ENCODE peak calls at places on chromosome 17, in seven cellular contexts. Z is aorta; E is osteocyte; X is nephron progenitor cell; J is stomach; P is activated CD8-positive, alpha-beta memory T cell treated with anti-CD3 and anti-CD28 coated beads for 1 hour; W is stimulated activated CD8-positive, alpha-beta memory T cell treated with anti-CD3 and anti-CD28 coated beads, Interleukin-7, amount 100 ng/mL, for 24 hours. G is an unnamed sample.

GRCh38 chr17:7220593-7221280 is 999 bp downstream of the ACADVL start:
- DNase-seq in Z (peak), E (no peak), X (no peak), J (peak), P (no peak), W (no peak), G (peak)

GRCh38 chr17:50867856-50868438 is 1.8 kb upstream of the TOB1 start:
- DNase-seq in Z (no peak), E (no peak), X (no peak), J (no peak), P (no peak), W (no peak), G (no peak)

GRCh38 chr17:81097134-81097942 is 62.4 kb downstream of the BAIAP2 start:
- DNase-seq in Z (peak), E (peak), X (peak), J (peak), P (peak), W (peak), G (peak)

GRCh38 chr17:40548982-40549680 is 16.1 kb downstream of the CCR7 start:
- DNase-seq in Z (peak), E (peak), X (no peak), J (peak), P (no peak), W (no peak), G (no peak)

GRCh38 chr17:27413792-27414191 is 42.5 kb upstream of the KSR1 start:
- DNase-seq in Z (no peak), E (no peak), X (no peak), J (no peak), P (no peak), W (no peak), G (peak)

GRCh38 chr17:57166803-57167202 is 81.8 kb downstream of the AKAP1 start:
- DNase-seq in Z (no peak), E (no peak), X (peak), J (no peak), P (no peak), W (no peak), G (no peak)

GRCh38 chr17:10261098-10261497 is 62.7 kb upstream of the GAS7 start:
- DNase-seq in Z (no peak), E (no peak), X (no peak), J (no peak), P (no peak), W (no peak), G (no peak)

GRCh38 chr17:2211661-2212327 is 91.8 kb downstream of the SMG6 start:
- DNase-seq in Z (no peak), E (no peak), X (no peak), J (no peak), P (no peak), W (no peak), G (no peak)

GRCh38 chr17:67477687-67478086 is 100.6 kb downstream of the PITPNC1 start:
- DNase-seq in Z (no peak), E (no peak), X (no peak), J (no peak), P (peak), W (no peak), G (peak)

GRCh38 chr17:57672971-57673370 is 72.1 kb downstream of the CCDC182 start:
- DNase-seq in Z (peak), E (peak), X (no peak), J (no peak), P (no peak), W (no peak), G (no peak)

GRCh38 chr17:74123866-74124265 is 79.6 kb upstream of the RPL38 start:
- DNase-seq in Z (no peak), E (no peak), X (no peak), J (no peak), P (no peak), W (no peak), G (no peak)

GRCh38 chr17:21008516-21008915 is 34.3 kb downstream of the USP22 start:
- DNase-seq in Z (no peak), E (no peak), X (no peak), J (no peak), P (no peak), W (no peak), G (no peak)

GRCh38 chr17:40832840-40833239 is 10.4 kb upstream of the KRT10 start:
- DNase-seq in Z (no peak), E (no peak), X (no peak), J (no peak), P (no peak), W (no peak), G (no peak)

GRCh38 chr17:29292071-29292991 is 1.6 kb downstream of the NUFIP2 start:
- DNase-seq in Z (peak), E (peak), X (peak), J (peak), P (peak), W (peak), G (peak)

GRCh38 chr17:1470774-1471462 is 14.9 kb upstream of the CRK start:
- DNase-seq in Z (no peak), E (no peak), X (no peak), J (no peak), P (no peak), W (no peak), G (no peak)

GRCh38 chr17:199806-200603 is 18.6 kb upstream of the DOC2B start:
- DNase-seq in Z (peak), E (no peak), X (no peak), J (no peak), P (no peak), W (no peak), G (no peak)

GRCh38 chr17:61372436-61372835 is 27.2 kb upstream of the TBX2 start:
- DNase-seq in Z (peak), E (no peak), X (no peak), J (no peak), P (no peak), W (no peak), G (no peak)

GRCh38 chr17:49610883-49611584 is 35.4 kb downstream of the NXPH3 start:
- DNase-seq in Z (no peak), E (no peak), X (no peak), J (no peak), P (no peak), W (no peak), G (no peak)

GRCh38 chr17:50708050-50709000 is 611 bp upstream of the ANKRD40 start:
- DNase-seq in Z (no peak), E (no peak), X (no peak), J (no peak), P (no peak), W (no peak), G (peak)

GRCh38 chr17:37234106-37234505 is 141.7 kb upstream of the C17orf78 start:
- DNase-seq in Z (no peak), E (no peak), X (no peak), J (no peak), P (no peak), W (no peak), G (no peak)

GRCh38 chr17:7383742-7384488 is 3.0 kb downstream of the TNK1 start:
- DNase-seq in Z (no peak), E (no peak), X (peak), J (peak), P (peak), W (peak), G (no peak)

GRCh38 chr17:44522883-44523671 is 19.9 kb upstream of the GPATCH8 start:
- DNase-seq in Z (peak), E (no peak), X (peak), J (peak), P (no peak), W (peak), G (peak)

GRCh38 chr17:34368455-34369195 is 5.6 kb upstream of the CCL1 start:
- DNase-seq in Z (no peak), E (no peak), X (no peak), J (no peak), P (no peak), W (no peak), G (peak)

GRCh38 chr17:57956311-57957119 is 1.3 kb upstream of the CUEDC1 start:
- DNase-seq in Z (peak), E (no peak), X (no peak), J (peak), P (peak), W (no peak), G (peak)

GRCh38 chr17:74453665-74454196 is 12.7 kb upstream of the CD300A start:
- DNase-seq in Z (no peak), E (no peak), X (no peak), J (peak), P (no peak), W (peak), G (no peak)

GRCh38 chr17:56690441-56691291 is 97.2 kb downstream of the NOG start:
- DNase-seq in Z (no peak), E (no peak), X (no peak), J (no peak), P (no peak), W (no peak), G (no peak)